ENCODE peak calls at places on chromosome 17, in seven cellular contexts. J, M, I, T, W, F and V are unnamed samples.

GRCh38 chr17:70274255-70274654 is 104.9 kb downstream of the KCNJ2 start:
- DNase-seq in J (no peak), M (no peak), I (no peak), T (no peak), W (no peak), F (no peak), V (no peak)

GRCh38 chr17:31321481-31321880 is at the start of gene EVI2A:
- DNase-seq in J (no peak), M (no peak), I (peak; percentile 82), T (peak; percentile 88), W (no peak), F (no peak), V (no peak)

GRCh38 chr17:38317081-38317480 is 20.1 kb downstream of the MRPL45 start:
- DNase-seq in J (no peak), M (no peak), I (no peak), T (no peak), W (no peak), F (no peak), V (no peak)

GRCh38 chr17:13784466-13784865 is 182.7 kb upstream of the HS3ST3A1 start:
- DNase-seq in J (no peak), M (no peak), I (no peak), T (no peak), W (no peak), F (no peak), V (no peak)

GRCh38 chr17:72125742-72126141 is 4.9 kb downstream of the SOX9 start:
- DNase-seq in J (no peak), M (no peak), I (peak; percentile 55), T (no peak), W (no peak), F (no peak), V (no peak)

GRCh38 chr17:77831497-77832179 is 126.9 kb upstream of the TNRC6C start:
- DNase-seq in J (no peak), M (no peak), I (no peak), T (no peak), W (peak; percentile 20), F (no peak), V (no peak)

GRCh38 chr17:80950466-80951120 is 41.0 kb upstream of the CHMP6 start:
- DNase-seq in J (no peak), M (no peak), I (no peak), T (no peak), W (no peak), F (no peak), V (no peak)

GRCh38 chr17:78947235-78948153 is 22.3 kb upstream of the TIMP2 start:
- DNase-seq in J (no peak), M (no peak), I (no peak), T (no peak), W (no peak), F (no peak), V (no peak)

GRCh38 chr17:80649672-80650338 is 105.2 kb downstream of the RPTOR start:
- DNase-seq in J (peak; percentile 72), M (peak; percentile 95), I (peak; percentile 74), T (peak; percentile 57), W (peak; percentile 45), F (peak; percentile 85), V (peak; percentile 47)

GRCh38 chr17:82486186-82487084 is 27.9 kb downstream of the NARF start:
- DNase-seq in J (no peak), M (no peak), I (no peak), T (no peak), W (no peak), F (no peak), V (no peak)

GRCh38 chr17:41333098-41333497 is 17.5 kb downstream of the KRT33A start:
- DNase-seq in J (no peak), M (peak; percentile 41), I (no peak), T (no peak), W (no peak), F (no peak), V (no peak)
- H3K27me3 ChIP-seq in J (no peaks in the 10 kb centered on the region), M (no peaks in the 10 kb centered on the region), I (no peaks in the 10 kb centered on the region), T (no peaks in the 10 kb centered on the region), W (no peaks in the 10 kb centered on the region), F (no peaks in the 10 kb centered on the region), V (peaks cover 3% of the 10 kb centered on the region)

GRCh38 chr17:36689089-36689667 is 87.8 kb downstream of the MRM1 start:
- DNase-seq in J (no peak), M (no peak), I (no peak), T (no peak), W (no peak), F (no peak), V (no peak)
- H3K27me3 ChIP-seq in J (no peaks in the 10 kb centered on the region), M (no peaks in the 10 kb centered on the region), I (peaks cover 13% of the 10 kb centered on the region), T (no peaks in the 10 kb centered on the region), W (peaks cover 9% of the 10 kb centered on the region), F (no peaks in the 10 kb centered on the region), V (peaks cover 17% of the 10 kb centered on the region)

GRCh38 chr17:42183741-42184711 is 1.2 kb downstream of the HCRT start:
- DNase-seq in J (peak; percentile 88), M (peak; percentile 97), I (peak; percentile 12), T (peak; percentile 75), W (peak; percentile 21), F (peak; percentile 93), V (peak; percentile 60)
- H3K27me3 ChIP-seq in J (peaks cover 46% of the 10 kb centered on the region), M (peaks cover 58% of the 10 kb centered on the region), I (peaks cover 12% of the 10 kb centered on the region), T (no peaks in the 10 kb centered on the region), W (peaks cover 30% of the 10 kb centered on the region), F (peaks cover 10% of the 10 kb centered on the region), V (peaks cover 13% of the 10 kb centered on the region)

DNA sequence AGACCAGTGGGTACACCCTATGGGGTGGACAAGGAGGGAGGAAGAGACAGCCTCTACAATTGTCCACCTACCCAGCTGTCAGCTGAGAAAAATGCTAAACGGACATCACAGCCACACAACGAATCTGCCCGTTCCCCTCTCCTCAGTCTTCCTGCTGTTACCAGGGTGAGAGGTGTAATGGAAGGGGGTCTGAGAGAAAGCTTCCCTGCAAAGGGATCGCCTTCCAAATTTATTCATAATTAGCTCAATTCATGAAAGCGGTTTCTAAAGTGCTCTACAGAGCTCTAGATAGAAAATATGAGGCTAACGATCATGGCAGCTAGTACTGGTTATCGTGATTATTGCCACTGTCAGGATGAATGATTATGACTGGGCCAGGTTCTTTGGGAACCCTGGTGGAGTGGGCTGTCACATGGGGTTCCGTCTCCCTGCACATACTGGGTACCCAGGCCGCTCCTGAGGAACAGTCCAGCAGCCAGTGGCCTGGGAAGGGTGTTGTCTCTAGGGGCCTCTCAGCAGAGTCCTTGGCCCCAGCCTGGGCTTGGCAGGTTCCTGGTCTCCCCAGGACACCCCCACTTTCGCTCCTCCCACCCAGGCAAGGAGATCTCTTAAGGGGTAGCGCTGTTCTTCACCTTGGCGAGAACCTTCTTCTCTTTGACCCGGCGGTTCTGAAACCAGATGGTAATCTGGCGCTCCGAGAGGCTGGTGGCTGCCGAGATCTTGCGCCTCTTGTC is 2.2 kb downstream of the HOXB13 start:
- DNase-seq in J (no peak), M (no peak), I (no peak), T (no peak), W (no peak), F (no peak), V (no peak)
- H3K27me3 ChIP-seq in J (peaks cover 100% of the 10 kb centered on the region), M (peaks cover 100% of the 10 kb centered on the region), I (peaks cover 75% of the 10 kb centered on the region), T (peaks cover 90% of the 10 kb centered on the region), W (peaks cover 96% of the 10 kb centered on the region), F (peaks cover 99% of the 10 kb centered on the region), V (no peaks in the 10 kb centered on the region)